ENCODE peak calls at places on chromosomes 4 and X, in seven cellular contexts. One of them, this sample, is unnamed.

GRCh38 chrX:153307546-153308175 is 13.9 kb downstream of the PNMA6F start:
- DNase-seq in uterus: no peak
- DNase-seq in foreskin fibroblast: no peak
- DNase-seq in Panc1: no peak
- DNase-seq in neuronal stem cell: no peak
- DNase-seq in CD8-positive, alpha-beta memory T cell: no peak
- DNase-seq in tibial nerve: no peak
- DNase-seq in this sample: no peak

GRCh38 chrX:108309144-108309543 is 129.1 kb downstream of the COL4A6 start:
- DNase-seq in neuronal stem cell: no peak
- DNase-seq in uterus: no peak
- DNase-seq in tibial nerve: no peak
- DNase-seq in Panc1: no peak
- DNase-seq in CD8-positive, alpha-beta memory T cell: no peak
- DNase-seq in foreskin fibroblast: no peak
- DNase-seq in this sample: no peak

GRCh38 chrX:82765806-82766205 is 742.3 kb upstream of the POU3F4 start:
- DNase-seq in Panc1: no peak
- DNase-seq in foreskin fibroblast: no peak
- DNase-seq in neuronal stem cell: no peak
- DNase-seq in tibial nerve: no peak
- DNase-seq in CD8-positive, alpha-beta memory T cell: no peak
- DNase-seq in uterus: no peak
- DNase-seq in this sample: no peak

GRCh38 chr4:76001760-76002159 is 5.5 kb downstream of the CXCL9 start:
- DNase-seq in uterus: no peak
- DNase-seq in neuronal stem cell: no peak
- DNase-seq in CD8-positive, alpha-beta memory T cell: no peak
- DNase-seq in Panc1: no peak
- DNase-seq in tibial nerve: no peak
- DNase-seq in foreskin fibroblast: no peak
- DNase-seq in this sample: no peak

GRCh38 chrX:29992083-29992482 is 223.3 kb upstream of the MAGEB2 start:
- DNase-seq in tibial nerve: no peak
- DNase-seq in uterus: no peak
- DNase-seq in foreskin fibroblast: no peak
- DNase-seq in CD8-positive, alpha-beta memory T cell: no peak
- DNase-seq in Panc1: no peak
- DNase-seq in neuronal stem cell: no peak
- DNase-seq in this sample: no peak

GRCh38 chr4:166895771-166896170 is 338.5 kb downstream of the SPOCK3 start:
- DNase-seq in neuronal stem cell: no peak
- DNase-seq in tibial nerve: no peak
- DNase-seq in uterus: no peak
- DNase-seq in CD8-positive, alpha-beta memory T cell: no peak
- DNase-seq in foreskin fibroblast: no peak
- DNase-seq in Panc1: no peak
- DNase-seq in this sample: no peak

GRCh38 chr4:22071749-22072148 is 123.2 kb upstream of the KCNIP4 start:
- DNase-seq in neuronal stem cell: no peak
- DNase-seq in tibial nerve: no peak
- DNase-seq in CD8-positive, alpha-beta memory T cell: no peak
- DNase-seq in foreskin fibroblast: no peak
- DNase-seq in uterus: no peak
- DNase-seq in Panc1: no peak
- DNase-seq in this sample: no peak

GRCh38 chrX:46587753-46588171 is 14.2 kb downstream of the CHST7 start:
- DNase-seq in neuronal stem cell: no peak
- DNase-seq in CD8-positive, alpha-beta memory T cell: no peak
- DNase-seq in tibial nerve: no peak
- DNase-seq in Panc1: no peak
- DNase-seq in uterus: no peak
- DNase-seq in foreskin fibroblast: peak
- DNase-seq in this sample: no peak

GRCh38 chrX:135112096-135112729 is 8.1 kb downstream of the ETDB start:
- DNase-seq in CD8-positive, alpha-beta memory T cell: peak
- DNase-seq in foreskin fibroblast: peak
- DNase-seq in Panc1: peak
- DNase-seq in neuronal stem cell: no peak
- DNase-seq in tibial nerve: no peak
- DNase-seq in uterus: no peak
- DNase-seq in this sample: no peak

GRCh38 chr4:56570041-56570440 is 64.5 kb downstream of the ARL9 start:
- DNase-seq in Panc1: no peak
- DNase-seq in CD8-positive, alpha-beta memory T cell: no peak
- DNase-seq in foreskin fibroblast: no peak
- DNase-seq in uterus: no peak
- DNase-seq in tibial nerve: no peak
- DNase-seq in neuronal stem cell: no peak
- DNase-seq in this sample: no peak

GRCh38 chr4:177292171-177292570 is 17.5 kb upstream of the NEIL3 start:
- DNase-seq in neuronal stem cell: no peak
- DNase-seq in foreskin fibroblast: no peak
- DNase-seq in CD8-positive, alpha-beta memory T cell: no peak
- DNase-seq in Panc1: no peak
- DNase-seq in uterus: no peak
- DNase-seq in tibial nerve: no peak
- DNase-seq in this sample: no peak
- H3K4me3 ChIP-seq in neuronal stem cell: no peak
- H3K4me3 ChIP-seq in foreskin fibroblast: no peak
- H3K4me3 ChIP-seq in CD8-positive, alpha-beta memory T cell: no peak
- H3K4me3 ChIP-seq in Panc1: no peak
- H3K4me3 ChIP-seq in uterus: no peak
- H3K4me3 ChIP-seq in tibial nerve: no peak
- H3K4me3 ChIP-seq in this sample: no peak

GRCh38 chr4:140497776-140498636 is at the start of gene MGAT4D:
- DNase-seq in neuronal stem cell: peak
- DNase-seq in foreskin fibroblast: peak
- DNase-seq in CD8-positive, alpha-beta memory T cell: no peak
- DNase-seq in tibial nerve: no peak
- DNase-seq in uterus: no peak
- DNase-seq in Panc1: no peak
- DNase-seq in this sample: no peak

GRCh38 chr4:140497428-140497775 is 691 bp downstream of the MGAT4D start:
- DNase-seq in CD8-positive, alpha-beta memory T cell: no peak
- DNase-seq in tibial nerve: no peak
- DNase-seq in foreskin fibroblast: no peak
- DNase-seq in uterus: no peak
- DNase-seq in neuronal stem cell: no peak
- DNase-seq in Panc1: no peak
- DNase-seq in this sample: no peak
- H3K4me3 ChIP-seq in CD8-positive, alpha-beta memory T cell: no peak
- H3K4me3 ChIP-seq in tibial nerve: no peak
- H3K4me3 ChIP-seq in foreskin fibroblast: no peak
- H3K4me3 ChIP-seq in uterus: no peak
- H3K4me3 ChIP-seq in neuronal stem cell: peak
- H3K4me3 ChIP-seq in Panc1: peak
- H3K4me3 ChIP-seq in this sample: no peak

DNA sequence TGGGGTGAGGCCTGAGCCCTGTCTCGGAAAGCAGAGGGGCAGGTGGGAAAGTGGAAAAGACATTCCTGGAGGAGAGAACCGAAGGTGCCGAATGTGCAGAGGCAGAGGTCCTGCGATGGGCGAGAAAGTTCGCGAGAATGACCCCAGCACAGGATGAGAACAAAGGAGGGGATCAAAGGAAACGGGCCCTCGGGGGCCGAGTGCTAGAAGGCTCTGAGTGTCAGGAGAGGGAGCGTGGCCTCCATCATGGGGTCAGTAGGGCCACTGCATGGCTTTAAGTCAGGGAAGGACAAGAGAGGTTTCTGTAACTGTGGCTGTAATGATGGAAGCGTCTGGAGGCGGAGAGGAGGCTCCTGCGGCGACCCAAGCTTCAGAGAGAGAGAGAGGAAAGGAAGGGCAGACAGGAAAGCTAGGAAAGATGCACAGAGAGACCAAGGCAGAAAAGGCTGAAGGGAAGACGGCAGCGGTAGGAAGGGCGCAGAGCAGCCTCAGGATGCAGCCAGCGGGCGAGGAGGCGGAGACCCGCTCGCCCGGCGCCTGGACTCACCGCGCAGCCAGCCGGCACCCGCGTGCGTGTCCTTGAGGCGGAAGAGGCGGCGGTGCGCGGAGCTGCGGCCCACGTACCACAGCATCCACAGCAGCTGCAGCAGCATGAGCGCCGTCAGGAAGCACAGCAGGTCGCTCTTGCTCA is 669 bp downstream of the OTOP1 start:
- DNase-seq in foreskin fibroblast: peak
- DNase-seq in uterus: no peak
- DNase-seq in tibial nerve: no peak
- DNase-seq in neuronal stem cell: no peak
- DNase-seq in CD8-positive, alpha-beta memory T cell: no peak
- DNase-seq in Panc1: no peak
- DNase-seq in this sample: no peak
- H3K4me3 ChIP-seq in foreskin fibroblast: no peak
- H3K4me3 ChIP-seq in uterus: no peak
- H3K4me3 ChIP-seq in tibial nerve: no peak
- H3K4me3 ChIP-seq in neuronal stem cell: no peak
- H3K4me3 ChIP-seq in CD8-positive, alpha-beta memory T cell: no peak
- H3K4me3 ChIP-seq in Panc1: no peak
- H3K4me3 ChIP-seq in this sample: no peak

DNA sequence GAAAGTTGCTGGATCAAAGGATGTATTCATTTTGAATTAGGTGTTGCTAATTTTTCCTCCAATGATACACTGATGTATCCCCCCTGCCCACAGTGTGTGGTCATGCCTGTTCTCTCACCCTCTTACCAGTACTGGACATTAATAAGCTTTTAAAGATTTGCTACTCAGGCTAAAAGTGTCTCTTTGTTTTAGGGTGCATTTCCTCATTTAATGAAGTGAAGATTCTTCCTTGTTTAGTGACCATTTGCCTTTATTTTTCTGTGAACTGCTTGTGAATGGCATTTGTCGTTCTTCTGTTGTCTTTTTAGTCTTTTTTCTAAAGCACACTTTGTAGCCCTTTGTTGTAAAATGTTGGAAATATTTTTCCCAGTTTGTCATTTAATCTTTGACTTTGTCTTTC is 5.0 kb downstream of the MSMO1 start:
- DNase-seq in Panc1: no peak
- DNase-seq in uterus: no peak
- DNase-seq in tibial nerve: no peak
- DNase-seq in foreskin fibroblast: no peak
- DNase-seq in CD8-positive, alpha-beta memory T cell: no peak
- DNase-seq in neuronal stem cell: no peak
- DNase-seq in this sample: no peak
- H3K4me3 ChIP-seq in Panc1: no peak
- H3K4me3 ChIP-seq in uterus: no peak
- H3K4me3 ChIP-seq in tibial nerve: no peak
- H3K4me3 ChIP-seq in foreskin fibroblast: peak
- H3K4me3 ChIP-seq in CD8-positive, alpha-beta memory T cell: no peak
- H3K4me3 ChIP-seq in neuronal stem cell: peak
- H3K4me3 ChIP-seq in this sample: no peak

GRCh38 chrX:121958886-121959285 is 911.5 kb downstream of the GLUD2 start:
- DNase-seq in Panc1: no peak
- DNase-seq in foreskin fibroblast: peak
- DNase-seq in uterus: no peak
- DNase-seq in CD8-positive, alpha-beta memory T cell: no peak
- DNase-seq in tibial nerve: no peak
- DNase-seq in neuronal stem cell: no peak
- DNase-seq in this sample: no peak
- H3K4me3 ChIP-seq in Panc1: no peak
- H3K4me3 ChIP-seq in foreskin fibroblast: no peak
- H3K4me3 ChIP-seq in uterus: no peak
- H3K4me3 ChIP-seq in CD8-positive, alpha-beta memory T cell: no peak
- H3K4me3 ChIP-seq in tibial nerve: no peak
- H3K4me3 ChIP-seq in neuronal stem cell: no peak
- H3K4me3 ChIP-seq in this sample: no peak

GRCh38 chr4:185566972-185567749 is 31.9 kb upstream of the PDLIM3 start:
- DNase-seq in CD8-positive, alpha-beta memory T cell: no peak
- DNase-seq in Panc1: no peak
- DNase-seq in tibial nerve: no peak
- DNase-seq in neuronal stem cell: no peak
- DNase-seq in foreskin fibroblast: peak
- DNase-seq in uterus: peak
- DNase-seq in this sample: no peak
- H3K4me3 ChIP-seq in CD8-positive, alpha-beta memory T cell: no peak
- H3K4me3 ChIP-seq in Panc1: no peak
- H3K4me3 ChIP-seq in tibial nerve: no peak
- H3K4me3 ChIP-seq in neuronal stem cell: no peak
- H3K4me3 ChIP-seq in foreskin fibroblast: no peak
- H3K4me3 ChIP-seq in uterus: no peak
- H3K4me3 ChIP-seq in this sample: peak

GRCh38 chrX:154367474-154368308 is 6.7 kb downstream of the FLNA start:
- DNase-seq in CD8-positive, alpha-beta memory T cell: no peak
- DNase-seq in neuronal stem cell: no peak
- DNase-seq in foreskin fibroblast: no peak
- DNase-seq in Panc1: no peak
- DNase-seq in uterus: no peak
- DNase-seq in tibial nerve: no peak
- DNase-seq in this sample: no peak
- H3K4me3 ChIP-seq in CD8-positive, alpha-beta memory T cell: peak
- H3K4me3 ChIP-seq in neuronal stem cell: no peak
- H3K4me3 ChIP-seq in foreskin fibroblast: peak
- H3K4me3 ChIP-seq in Panc1: no peak
- H3K4me3 ChIP-seq in uterus: peak
- H3K4me3 ChIP-seq in tibial nerve: peak
- H3K4me3 ChIP-seq in this sample: peak

GRCh38 chrX:44952329-44953027 is 79.5 kb downstream of the KDM6A start:
- DNase-seq in Panc1: no peak
- DNase-seq in neuronal stem cell: no peak
- DNase-seq in uterus: no peak
- DNase-seq in CD8-positive, alpha-beta memory T cell: no peak
- DNase-seq in tibial nerve: no peak
- DNase-seq in foreskin fibroblast: no peak
- DNase-seq in this sample: no peak
- H3K4me3 ChIP-seq in Panc1: no peak
- H3K4me3 ChIP-seq in neuronal stem cell: no peak
- H3K4me3 ChIP-seq in uterus: no peak
- H3K4me3 ChIP-seq in CD8-positive, alpha-beta memory T cell: no peak
- H3K4me3 ChIP-seq in tibial nerve: no peak
- H3K4me3 ChIP-seq in foreskin fibroblast: no peak
- H3K4me3 ChIP-seq in this sample: no peak

This sample was measured in psoas muscle.